ENCODE peak calls at places on chromosomes 7 and 10, in six cellular contexts. X is Daoy, J is A549, R is HTR-8/SVneo, O is Caco-2, M is hypothalamus. S is an unnamed sample.

GRCh38 chr10:127973810-127974311 is 67.0 kb downstream of the PTPRE start:
- DNase-seq in X (no peak), J (no peak), R (no peak), O (no peak), M (no peak), S (no peak)

GRCh38 chr10:71752391-71753090 is 20.8 kb downstream of the VSIR start:
- DNase-seq in X (no peak), J (no peak), R (no peak), O (no peak), M (no peak), S (no peak)

GRCh38 chr10:82075605-82076004 is 200.6 kb downstream of the NRG3 start:
- DNase-seq in X (no peak), J (no peak), R (no peak), O (no peak), M (no peak), S (no peak)

GRCh38 chr7:96097802-96098201 is 224.1 kb downstream of the SLC25A13 start:
- DNase-seq in X (no peak), J (no peak), R (no peak), O (no peak), M (no peak), S (no peak)

GRCh38 chr10:49038711-49039110 is 76.6 kb downstream of the VSTM4 start:
- DNase-seq in X (no peak), J (no peak), R (no peak), O (no peak), M (no peak), S (no peak)

GRCh38 chr7:112073530-112073929 is 132.7 kb downstream of the DOCK4 start:
- DNase-seq in X (no peak), J (no peak), R (no peak), O (no peak), M (no peak), S (no peak)

GRCh38 chr7:42232275-42232674 is 4.7 kb downstream of the GLI3 start:
- DNase-seq in X (peak), J (no peak), R (no peak), O (no peak), M (no peak), S (no peak)

GRCh38 chr7:133778472-133778871 is 348.7 kb upstream of the LRGUK start:
- DNase-seq in X (no peak), J (no peak), R (no peak), O (no peak), M (no peak), S (no peak)

GRCh38 chr7:137109966-137110930 is 233.3 kb downstream of the PTN start:
- DNase-seq in X (no peak), J (no peak), R (no peak), O (no peak), M (no peak), S (no peak)

GRCh38 chr7:33895025-33895804 is 10.1 kb upstream of the BMPER start:
- DNase-seq in X (peak), J (peak), R (peak), O (peak), M (peak), S (no peak)

GRCh38 chr10:44925224-44925623 is 14.1 kb downstream of the TMEM72 start:
- DNase-seq in X (peak), J (no peak), R (peak), O (peak), M (no peak), S (no peak)

GRCh38 chr10:79182763-79183467 is 114.1 kb downstream of the ZMIZ1 start:
- DNase-seq in X (peak), J (no peak), R (no peak), O (no peak), M (no peak), S (no peak)

GRCh38 chr10:84424731-84425165 is 96.4 kb downstream of the CCSER2 start:
- DNase-seq in X (peak), J (no peak), R (peak), O (no peak), M (no peak), S (peak)

GRCh38 chr7:2495402-2496309 is 19.5 kb upstream of the GRIFIN start:
- DNase-seq in X (no peak), J (no peak), R (no peak), O (no peak), M (no peak), S (no peak)

GRCh38 chr7:66907731-66908130 is 13.3 kb upstream of the TMEM248 start:
- DNase-seq in X (no peak), J (no peak), R (no peak), O (no peak), M (no peak), S (no peak)

GRCh38 chr10:79229081-79229541 is 118.2 kb upstream of the PPIF start:
- DNase-seq in X (no peak), J (no peak), R (no peak), O (peak), M (no peak), S (no peak)

GRCh38 chr7:90661290-90662151 is 65.4 kb downstream of the CDK14 start:
- DNase-seq in X (no peak), J (no peak), R (no peak), O (no peak), M (no peak), S (no peak)

GRCh38 chr7:157738064-157738460 is 401.3 kb downstream of the DNAJB6 start:
- DNase-seq in X (peak), J (no peak), R (peak), O (no peak), M (no peak), S (no peak)

GRCh38 chr7:106840342-106840741 is 24.7 kb upstream of the PIK3CG start:
- DNase-seq in X (peak), J (no peak), R (no peak), O (no peak), M (no peak), S (peak)

GRCh38 chr10:131071721-131072120 is 239.8 kb downstream of the TCERG1L start:
- DNase-seq in X (no peak), J (no peak), R (no peak), O (no peak), M (no peak), S (no peak)

GRCh38 chr10:75294518-75294865 is 58.7 kb upstream of the COMTD1 start:
- DNase-seq in X (peak), J (no peak), R (peak), O (peak), M (no peak), S (no peak)

GRCh38 chr7:93092757-93093370 is 24.9 kb downstream of the SAMD9 start:
- DNase-seq in X (peak), J (no peak), R (no peak), O (no peak), M (no peak), S (no peak)

GRCh38 chr7:5703572-5704533 is 77.6 kb downstream of the RNF216 start:
- DNase-seq in X (no peak), J (no peak), R (no peak), O (no peak), M (no peak), S (no peak)

GRCh38 chr10:23396695-23397094 is 42.2 kb upstream of the OTUD1 start:
- DNase-seq in X (no peak), J (no peak), R (no peak), O (no peak), M (no peak), S (no peak)

GRCh38 chr10:69505636-69506318 is 54.5 kb downstream of the TSPAN15 start:
- DNase-seq in X (no peak), J (no peak), R (no peak), O (peak), M (no peak), S (no peak)

GRCh38 chr10:29949411-29950011 is 109.9 kb downstream of the JCAD start:
- DNase-seq in X (peak), J (no peak), R (peak), O (no peak), M (no peak), S (peak)

GRCh38 chr10:28823501-28824075 is 146.3 kb downstream of the BAMBI start:
- DNase-seq in X (no peak), J (no peak), R (no peak), O (no peak), M (no peak), S (no peak)

GRCh38 chr7:153110606-153111005 is 351.1 kb downstream of the ACTR3B start:
- DNase-seq in X (no peak), J (no peak), R (no peak), O (no peak), M (no peak), S (no peak)

GRCh38 chr7:139735912-139736595 is 41.7 kb downstream of the HIPK2 start:
- DNase-seq in X (no peak), J (no peak), R (no peak), O (no peak), M (no peak), S (no peak)

GRCh38 chr10:110353244-110354119 is 48.8 kb upstream of the SMNDC1 start:
- DNase-seq in X (peak), J (peak), R (peak), O (no peak), M (no peak), S (peak)

GRCh38 chr10:73076361-73077183 is 20.1 kb downstream of the P4HA1 start:
- DNase-seq in X (peak), J (no peak), R (no peak), O (no peak), M (peak), S (no peak)

GRCh38 chr7:34070486-34071323 is 165.4 kb downstream of the BMPER start:
- DNase-seq in X (peak), J (no peak), R (no peak), O (no peak), M (no peak), S (no peak)